ENCODE peak calls at places on chromosomes 16 and 17, in seven cellular contexts. X, N, Z, G, P, R and A are unnamed samples.

GRCh38 chr17:36505171-36505570 is 18.7 kb downstream of the ZNHIT3 start:
- DNase-seq in X (no peak), N (no peak), Z (no peak), G (no peak), P (no peak), R (no peak), A (no peak)

GRCh38 chr17:67027031-67027628 is 17.2 kb upstream of the CACNG1 start:
- DNase-seq in X (no peak), N (no peak), Z (peak; percentile 60), G (no peak), P (no peak), R (no peak), A (no peak)

GRCh38 chr16:89902980-89903379 is 15.7 kb upstream of the MC1R start:
- DNase-seq in X (no peak), N (no peak), Z (no peak), G (no peak), P (no peak), R (no peak), A (no peak)

GRCh38 chr16:11249233-11250061 is 6.6 kb downstream of the SOCS1 start:
- DNase-seq in X (no peak), N (no peak), Z (no peak), G (no peak), P (no peak), R (no peak), A (no peak)

GRCh38 chr17:40091691-40092397 is 8.5 kb downstream of the NR1D1 start:
- DNase-seq in X (peak; percentile 19), N (no peak), Z (peak; percentile 83), G (no peak), P (no peak), R (no peak), A (no peak)

GRCh38 chr17:68036304-68037147 is 991 bp downstream of the KPNA2 start:
- DNase-seq in X (no peak), N (no peak), Z (no peak), G (no peak), P (no peak), R (no peak), A (no peak)

GRCh38 chr16:88442811-88443576 is 10.1 kb upstream of the ZFPM1 start:
- DNase-seq in X (peak; percentile 86), N (no peak), Z (peak; percentile 68), G (peak; percentile 89), P (peak; percentile 75), R (peak; percentile 68), A (peak; percentile 89)

GRCh38 chr17:22469941-22470340 is 777.6 kb downstream of the KCNJ18 start:
- DNase-seq in X (no peak), N (no peak), Z (no peak), G (no peak), P (no peak), R (no peak), A (no peak)

GRCh38 chr17:760371-760770 is 8.3 kb upstream of the GEMIN4 start:
- DNase-seq in X (no peak), N (no peak), Z (no peak), G (no peak), P (no peak), R (no peak), A (no peak)

GRCh38 chr17:8629371-8630226 is 926 bp downstream of the MYH10 start:
- DNase-seq in X (peak; percentile 38), N (no peak), Z (peak; percentile 16), G (peak; percentile 53), P (no peak), R (no peak), A (peak; percentile 36)

GRCh38 chr17:17108681-17109049 is 66.4 kb downstream of the MPRIP start:
- DNase-seq in X (no peak), N (no peak), Z (no peak), G (no peak), P (no peak), R (no peak), A (no peak)

GRCh38 chr16:821751-822150 is 21.2 kb upstream of the GNG13 start:
- DNase-seq in X (no peak), N (no peak), Z (no peak), G (no peak), P (no peak), R (no peak), A (no peak)